ENCODE peak calls at places on chromosomes 16 and 17, in seven cellular contexts. U is natural killer cell, S is thyroid gland, R is AG10803, G is thoracic aorta, E is A549, K is adrenal gland. Z is an unnamed sample.

GRCh38 chr17:82839617-82840292 is at the start of gene ZNF750:
- DNase-seq in E (no peak), G (no peak), U (no peak), K (no peak), R (no peak), S (peak; percentile 74), Z (no peak)

GRCh38 chr16:66176111-66176510 is 190.4 kb upstream of the CDH5 start:
- DNase-seq in U (no peak), G (no peak), R (no peak), K (no peak), S (no peak), E (no peak), Z (no peak)

GRCh38 chr17:50683434-50684287 is 24.1 kb downstream of the ANKRD40 start:
- DNase-seq in E (no peak), U (no peak), S (no peak), G (no peak), K (no peak), R (no peak), Z (no peak)

GRCh38 chr16:31333686-31334649 is 21.0 kb upstream of the ITGAX start:
- DNase-seq in S (peak; percentile 9), K (no peak), U (no peak), E (peak; percentile 73), G (no peak), R (peak; percentile 6), Z (no peak)

GRCh38 chr16:11446566-11447119 is 101.4 kb downstream of the RMI2 start:
- DNase-seq in G (no peak), R (no peak), E (no peak), K (no peak), S (no peak), U (no peak), Z (no peak)

GRCh38 chr17:71405101-71405500 is 715.7 kb upstream of the SOX9 start:
- DNase-seq in E (peak; percentile 5), G (no peak), R (no peak), K (no peak), U (no peak), S (no peak), Z (no peak)

GRCh38 chr17:33267279-33267790 is 25.8 kb downstream of the ASIC2 start:
- DNase-seq in R (peak; percentile 84), S (no peak), U (no peak), G (no peak), K (no peak), E (peak; percentile 71), Z (peak; percentile 67)

GRCh38 chr17:39058524-39058923 is 91.3 kb upstream of the FBXO47 start:
- DNase-seq in E (no peak), K (no peak), U (no peak), R (no peak), G (no peak), S (no peak), Z (no peak)

GRCh38 chr17:58332720-58333395 is 4.3 kb upstream of the TSPOAP1 start:
- DNase-seq in R (no peak), E (no peak), K (no peak), G (no peak), S (no peak), U (peak; percentile 33), Z (no peak)

GRCh38 chr16:27446721-27447120 is 44.7 kb downstream of the IL21R start:
- DNase-seq in R (no peak), U (peak; percentile 84), E (no peak), K (no peak), G (no peak), S (no peak), Z (no peak)

GRCh38 chr16:27906883-27907282 is 156.6 kb downstream of the GSG1L start:
- DNase-seq in G (no peak), R (no peak), S (no peak), K (no peak), E (no peak), U (no peak), Z (no peak)

GRCh38 chr17:60231234-60231633 is 81.5 kb downstream of the CA4 start:
- DNase-seq in U (no peak), R (peak; percentile 21), E (peak; percentile 44), K (no peak), G (no peak), S (no peak), Z (peak; percentile 39)

GRCh38 chr16:77951788-77952187 is 70.6 kb upstream of the CLEC3A start:
- DNase-seq in S (no peak), R (no peak), G (no peak), E (peak; percentile 25), K (no peak), U (no peak), Z (no peak)

GRCh38 chr17:45783593-45784292 is 377 bp upstream of the CRHR1 start:
- DNase-seq in G (no peak), S (peak; percentile 32), K (no peak), U (no peak), E (no peak), R (no peak), Z (no peak)

GRCh38 chr17:9195961-9196668 is 174.8 kb downstream of the NTN1 start:
- DNase-seq in U (no peak), E (no peak), R (no peak), K (no peak), S (no peak), G (no peak), Z (no peak)

GRCh38 chr17:1714980-1715802 is 5.0 kb upstream of the TLCD2 start:
- DNase-seq in G (peak; percentile 82), R (peak; percentile 94), U (peak; percentile 66), K (peak; percentile 96), S (peak; percentile 83), E (peak; percentile 90), Z (peak; percentile 91)

GRCh38 chr16:66618588-66618987 is 14.1 kb downstream of the CMTM3 start:
- DNase-seq in E (peak; percentile 26), G (peak; percentile 31), U (no peak), K (peak; percentile 83), R (peak; percentile 98), S (no peak), Z (peak; percentile 98)

GRCh38 chr17:46020023-46020735 is 21.1 kb downstream of the STH start:
- DNase-seq in E (no peak), S (no peak), K (no peak), G (no peak), U (peak; percentile 77), R (no peak), Z (no peak)

GRCh38 chr16:74100405-74101316 is 196.0 kb upstream of the PSMD7 start:
- DNase-seq in E (no peak), U (no peak), R (no peak), K (no peak), S (no peak), G (no peak), Z (no peak)

GRCh38 chr16:2028620-2029220 is 2.0 kb downstream of the NHERF2 start:
- DNase-seq in R (no peak), K (no peak), E (no peak), U (no peak), G (no peak), S (no peak), Z (no peak)

GRCh38 chr17:75517277-75517865 is 1.0 kb downstream of the TSEN54 start:
- DNase-seq in E (no peak), R (no peak), U (no peak), S (no peak), G (no peak), K (peak; percentile 32), Z (no peak)

GRCh38 chr17:75267403-75268232 is 3.4 kb downstream of the MIF4GD start:
- DNase-seq in R (no peak), S (no peak), G (no peak), E (peak; percentile 68), K (no peak), U (no peak), Z (no peak)

GRCh38 chr17:20896153-20896649 is 146.6 kb downstream of the USP22 start:
- DNase-seq in U (no peak), E (peak; percentile 13), K (peak; percentile 62), R (peak; percentile 6), G (no peak), S (peak; percentile 7), Z (peak; percentile 4)

GRCh38 chr16:52366997-52367396 is 179.9 kb downstream of the TOX3 start:
- DNase-seq in G (no peak), E (no peak), S (no peak), R (no peak), K (no peak), U (no peak), Z (no peak)

GRCh38 chr17:28842282-28843012 is at the start of gene FAM222B:
- DNase-seq in K (peak; percentile 79), E (peak; percentile 87), U (peak; percentile 82), R (peak; percentile 73), S (peak; percentile 85), G (peak; percentile 52), Z (peak; percentile 79)
- TF ChIP-seq CTCF in K (no peak), E (no peak), U (no peak), R (no peak), S (no peak), G (no peak), Z (peak; percentile 12)

DNA sequence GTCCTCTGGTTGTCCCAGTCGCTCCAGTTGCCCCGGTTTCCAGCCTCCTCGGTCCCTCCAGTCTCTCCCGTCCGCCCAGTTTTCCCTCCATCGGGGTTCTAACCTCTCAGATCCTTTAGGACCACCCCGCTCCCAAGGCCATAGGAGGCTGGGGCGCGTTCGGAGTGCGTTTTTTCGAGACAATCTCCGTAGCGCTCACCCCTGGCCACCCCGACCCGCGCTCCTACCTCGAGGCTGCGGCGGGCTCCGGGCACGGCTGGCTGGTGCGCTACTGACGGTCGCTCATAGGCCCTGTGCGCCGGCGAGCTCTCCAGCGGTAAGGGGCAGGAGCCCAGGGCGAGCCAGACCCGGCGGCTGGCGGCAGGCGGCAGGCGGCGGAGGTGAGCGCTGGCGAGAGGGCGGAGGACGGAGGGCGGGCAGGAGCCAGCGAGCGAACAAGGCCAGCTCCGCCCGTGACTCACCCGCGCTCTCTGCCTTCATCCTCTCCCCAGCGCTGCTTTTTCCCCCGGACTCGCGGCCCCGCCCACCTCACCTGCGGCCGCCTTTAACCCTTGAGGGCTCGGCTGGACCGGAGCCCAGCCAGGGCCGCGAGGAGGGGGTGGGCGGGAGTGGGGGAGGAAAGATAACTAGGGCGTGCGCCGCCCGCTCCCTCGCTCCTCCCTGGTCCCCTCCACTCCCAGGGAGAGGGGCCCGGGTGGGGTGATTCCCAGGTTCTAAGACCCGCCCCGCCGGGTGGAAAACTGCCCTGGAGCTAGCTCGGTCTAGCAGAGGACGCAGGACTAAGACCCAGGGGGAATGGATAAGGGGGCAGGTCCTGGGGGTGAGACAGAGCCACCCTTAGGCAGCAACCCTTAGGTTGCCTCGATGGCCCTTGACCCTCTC is at the start of gene SP6:
- DNase-seq in G (no peak), E (peak; percentile 76), U (peak; percentile 49), R (peak; percentile 53), S (peak; percentile 82), K (peak; percentile 89), Z (peak; percentile 24)
- TF ChIP-seq CTCF in G (no peak), E (peak; percentile 27), U (no peak), R (no peak), S (no peak), K (no peak), Z (no peak)

DNA sequence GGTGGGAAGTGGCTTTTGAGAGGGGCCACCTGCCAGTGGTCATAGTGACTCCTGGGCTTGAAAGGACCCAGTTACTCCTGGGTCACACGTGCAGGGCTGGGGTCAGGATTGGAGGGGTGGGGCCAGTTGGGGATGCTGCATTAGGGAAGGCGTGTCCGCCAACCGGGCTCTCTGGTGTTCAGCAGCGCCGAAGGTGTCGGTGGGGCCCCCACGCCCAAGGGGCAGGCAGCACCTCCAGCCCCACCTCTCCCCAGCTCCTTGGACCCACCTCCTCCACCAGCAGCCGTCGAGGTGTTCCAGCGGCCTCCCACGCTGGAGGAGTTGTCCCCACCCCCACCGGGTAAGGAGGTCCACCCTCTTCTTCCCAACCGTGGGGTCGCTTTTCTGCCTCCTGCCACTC is 9.5 kb downstream of the ABI3 start:
- DNase-seq in S (no peak), E (no peak), K (no peak), G (no peak), U (no peak), R (no peak), Z (no peak)
- TF ChIP-seq CTCF in S (no peak), E (peak; percentile 3), K (no peak), G (no peak), U (peak; percentile 4), R (no peak), Z (no peak)

GRCh38 chr17:69561462-69561861 is 147.0 kb downstream of the MAP2K6 start:
- DNase-seq in R (no peak), K (no peak), U (no peak), S (no peak), G (no peak), E (no peak), Z (no peak)
- TF ChIP-seq CTCF in R (no peak), K (no peak), U (no peak), S (no peak), G (no peak), E (no peak), Z (no peak)